ENCODE peak calls at places on chromosome 20, in four cellular contexts. Z is effector memory CD8-positive, alpha-beta T cell; X is uterus; I is mesendoderm. T is an unnamed sample.

GRCh38 chr20:58512808-58513552 is 2.2 kb downstream of the APCDD1L start:
- DNase-seq in I (peak; percentile 11), X (no peak), Z (no peak), T (no peak)

GRCh38 chr20:39107741-39108140 is 145.6 kb downstream of the DHX35 start:
- DNase-seq in I (no peak), Z (no peak), X (no peak), T (no peak)

GRCh38 chr20:63696311-63696627 is 183 bp upstream of the TNFRSF6B start:
- DNase-seq in X (no peak), Z (no peak), I (peak; percentile 74), T (peak; percentile 62)

GRCh38 chr20:41142241-41142640 is 4.9 kb downstream of the PLCG1 start:
- DNase-seq in X (no peak), I (no peak), Z (no peak), T (no peak)

GRCh38 chr20:44532248-44532980 is 10.5 kb upstream of the SERINC3 start:
- DNase-seq in X (peak; percentile 46), I (no peak), Z (no peak), T (peak; percentile 18)

GRCh38 chr20:62647521-62648317 is 5.4 kb downstream of the SLCO4A1 start:
- DNase-seq in Z (no peak), X (peak; percentile 52), I (peak; percentile 44), T (peak; percentile 28)

GRCh38 chr20:52098186-52098585 is 93.4 kb downstream of the ZFP64 start:
- DNase-seq in Z (no peak), I (no peak), X (no peak), T (no peak)

GRCh38 chr20:14580426-14581074 is 243.1 kb upstream of the FLRT3 start:
- DNase-seq in I (no peak), X (no peak), Z (no peak), T (no peak)

GRCh38 chr20:24767623-24768100 is 181.4 kb upstream of the CST7 start:
- DNase-seq in I (no peak), Z (no peak), X (no peak), T (no peak)

GRCh38 chr20:54708229-54708628 is 232.8 kb downstream of the DOK5 start:
- DNase-seq in Z (no peak), X (no peak), I (no peak), T (no peak)

GRCh38 chr20:51985013-51985415 is 182.7 kb upstream of the SALL4 start:
- DNase-seq in X (peak; percentile 17), I (peak; percentile 79), Z (no peak), T (no peak)

T was measured in neural progenitor cell.